ENCODE peak calls at places on chromosome 14, in five cellular contexts. C, Q, M, X and J are unnamed samples. For H3K27me3, the result is how much of the 10 kb centered on the place peaks cover.

GRCh38 chr14:73460691-73461127 is 2.4 kb upstream of the NUMB start:
- DNase-seq in C (peak), M (peak), Q (no peak), X (no peak), J (no peak)

GRCh38 chr14:75527449-75528163 is 5.3 kb downstream of the BATF start:
- DNase-seq in M (no peak), Q (no peak), X (no peak), C (no peak), J (no peak)

GRCh38 chr14:97212399-97212798 is 415.2 kb downstream of the VRK1 start:
- DNase-seq in M (no peak), X (no peak), C (no peak), Q (no peak), J (no peak)

GRCh38 chr14:68968051-68968450 is 11.1 kb downstream of the ACTN1 start:
- DNase-seq in X (no peak), Q (no peak), M (no peak), C (no peak), J (no peak)

GRCh38 chr14:39781466-39781865 is 349.2 kb upstream of the FBXO33 start:
- DNase-seq in M (no peak), C (no peak), Q (no peak), X (no peak), J (no peak)

GRCh38 chr14:31549817-31550216 is 11.4 kb upstream of the NUBPL start:
- DNase-seq in M (no peak), X (no peak), Q (no peak), C (no peak), J (no peak)

GRCh38 chr14:85319101-85319500 is 210.8 kb upstream of the FLRT2 start:
- DNase-seq in X (no peak), C (no peak), Q (no peak), M (no peak), J (no peak)

GRCh38 chr14:103362780-103363179 is 22.4 kb upstream of the MARK3 start:
- DNase-seq in Q (no peak), X (no peak), M (no peak), C (no peak), J (no peak)

GRCh38 chr14:89249296-89249565 is 167.8 kb downstream of the FOXN3 start:
- DNase-seq in X (no peak), M (no peak), C (no peak), Q (no peak), J (no peak)

GRCh38 chr14:72479471-72479931 is 414.4 kb downstream of the DPF3 start:
- DNase-seq in X (peak), C (no peak), Q (peak), M (peak), J (no peak)

GRCh38 chr14:70832536-70833305 is 23.4 kb upstream of the MAP3K9 start:
- DNase-seq in X (no peak), C (no peak), Q (no peak), M (no peak), J (no peak)

GRCh38 chr14:85619866-85620265 is 89.9 kb downstream of the FLRT2 start:
- DNase-seq in M (no peak), Q (no peak), C (no peak), X (no peak), J (no peak)

GRCh38 chr14:62179367-62180018 is 417.3 kb downstream of the SNAPC1 start:
- DNase-seq in C (peak), M (peak), Q (peak), X (no peak), J (no peak)

GRCh38 chr14:72699433-72699832 is 194.5 kb downstream of the DPF3 start:
- DNase-seq in Q (no peak), C (no peak), M (no peak), X (no peak), J (no peak)

GRCh38 chr14:99262977-99263448 is 9.0 kb downstream of the BCL11B start:
- DNase-seq in M (no peak), C (no peak), Q (no peak), X (no peak), J (no peak)

GRCh38 chr14:99265571-99265970 is 6.4 kb downstream of the BCL11B start:
- DNase-seq in C (no peak), Q (no peak), M (no peak), X (no peak), J (no peak)

GRCh38 chr14:99261916-99262787 is 9.8 kb downstream of the BCL11B start:
- DNase-seq in X (no peak), M (peak), Q (peak), C (no peak), J (no peak)

GRCh38 chr14:99263564-99264330 is 8.2 kb downstream of the BCL11B start:
- DNase-seq in Q (no peak), M (no peak), X (no peak), C (no peak), J (no peak)

GRCh38 chr14:99264691-99265090 is 7.3 kb downstream of the BCL11B start:
- DNase-seq in Q (no peak), X (no peak), C (no peak), M (no peak), J (no peak)
- H3K27me3 ChIP-seq in Q (under half), X (under half), C (half or more), M (under half), J (under half)

GRCh38 chr14:64400829-64401459 is 12.8 kb downstream of the MTHFD1 start:
- DNase-seq in M (no peak), X (peak), Q (no peak), C (no peak), J (no peak)

GRCh38 chr14:64391986-64392385 is 3.8 kb downstream of the MTHFD1 start:
- DNase-seq in X (no peak), C (no peak), Q (no peak), M (no peak), J (no peak)

GRCh38 chr14:64394423-64394822 is 6.3 kb downstream of the MTHFD1 start:
- DNase-seq in X (no peak), C (no peak), Q (no peak), M (no peak), J (no peak)

GRCh38 chr14:64391113-64391725 is 3.1 kb downstream of the MTHFD1 start:
- DNase-seq in Q (no peak), C (no peak), X (no peak), M (no peak), J (no peak)

DNA sequence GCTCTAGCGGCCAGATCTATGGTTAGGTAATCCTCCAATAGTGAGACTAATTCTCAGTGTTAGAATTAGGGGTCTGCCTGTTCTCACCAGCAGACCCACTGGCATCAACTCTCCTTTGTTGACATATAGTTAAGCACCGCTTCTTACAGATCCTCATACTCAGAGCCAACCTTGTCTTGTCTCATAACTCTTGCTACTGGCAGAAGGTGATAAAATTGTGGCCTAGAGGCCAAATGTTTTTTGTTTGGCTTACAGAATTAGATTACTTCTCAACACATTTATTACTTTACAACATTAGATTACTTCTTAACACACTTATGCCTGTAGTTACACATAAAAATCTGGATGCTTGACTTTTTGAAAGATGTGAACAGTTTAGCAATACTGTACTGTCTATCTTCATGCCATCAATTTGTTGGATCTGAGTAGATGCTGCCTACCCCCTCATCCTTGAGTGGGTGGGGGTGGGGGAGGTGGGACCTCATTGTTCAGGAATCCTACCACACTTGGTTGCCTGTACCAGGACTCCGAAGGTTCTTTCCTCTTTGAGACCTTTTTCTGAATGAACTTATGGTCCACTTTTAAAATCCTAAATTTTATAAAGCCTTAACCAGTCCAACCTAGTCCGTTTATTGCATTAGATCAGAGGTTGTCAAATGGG is 7.0 kb downstream of the MTHFD1 start:
- DNase-seq in C (no peak), Q (no peak), M (no peak), X (no peak), J (no peak)
- H3K27me3 ChIP-seq in C (under half), Q (under half), M (under half), X (under half), J (under half)

DNA sequence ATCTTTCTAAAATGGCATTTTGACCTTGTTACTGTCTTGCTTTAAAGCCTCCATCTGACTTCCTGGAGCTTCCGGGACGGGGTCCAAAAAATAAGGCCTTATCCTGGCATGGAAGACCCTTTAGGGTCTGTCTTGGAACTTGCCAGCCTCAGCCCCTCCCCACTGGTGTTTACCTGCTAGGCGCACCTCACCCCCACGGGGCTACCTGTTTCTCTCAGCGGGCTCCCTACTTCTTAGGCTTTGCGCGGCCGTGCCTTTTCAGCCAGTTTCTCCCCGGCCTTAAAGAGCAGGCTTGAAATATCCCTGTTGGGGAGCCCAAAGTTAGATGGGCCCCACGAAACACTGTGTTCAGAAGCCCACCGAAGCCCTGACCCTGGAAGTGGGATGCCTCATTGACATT is 5.1 kb downstream of the RTL1 start:
- DNase-seq in X (no peak), C (peak), M (no peak), Q (no peak), J (no peak)
- H3K27me3 ChIP-seq in X (under half), C (under half), M (under half), Q (under half), J (under half)

GRCh38 chr14:67517083-67517482 is 16.0 kb upstream of the PLEKHH1 start:
- DNase-seq in C (peak), X (peak), Q (no peak), M (no peak), J (no peak)

GRCh38 chr14:67516679-67517078 is 16.4 kb upstream of the PLEKHH1 start:
- DNase-seq in X (no peak), M (no peak), C (no peak), Q (no peak), J (no peak)

GRCh38 chr14:67514203-67514607 is 18.9 kb upstream of the PLEKHH1 start:
- DNase-seq in Q (no peak), M (no peak), X (peak), C (no peak), J (no peak)

GRCh38 chr14:67514650-67515385 is 18.3 kb upstream of the PLEKHH1 start:
- DNase-seq in C (peak), X (peak), M (peak), Q (peak), J (peak)

DNA sequence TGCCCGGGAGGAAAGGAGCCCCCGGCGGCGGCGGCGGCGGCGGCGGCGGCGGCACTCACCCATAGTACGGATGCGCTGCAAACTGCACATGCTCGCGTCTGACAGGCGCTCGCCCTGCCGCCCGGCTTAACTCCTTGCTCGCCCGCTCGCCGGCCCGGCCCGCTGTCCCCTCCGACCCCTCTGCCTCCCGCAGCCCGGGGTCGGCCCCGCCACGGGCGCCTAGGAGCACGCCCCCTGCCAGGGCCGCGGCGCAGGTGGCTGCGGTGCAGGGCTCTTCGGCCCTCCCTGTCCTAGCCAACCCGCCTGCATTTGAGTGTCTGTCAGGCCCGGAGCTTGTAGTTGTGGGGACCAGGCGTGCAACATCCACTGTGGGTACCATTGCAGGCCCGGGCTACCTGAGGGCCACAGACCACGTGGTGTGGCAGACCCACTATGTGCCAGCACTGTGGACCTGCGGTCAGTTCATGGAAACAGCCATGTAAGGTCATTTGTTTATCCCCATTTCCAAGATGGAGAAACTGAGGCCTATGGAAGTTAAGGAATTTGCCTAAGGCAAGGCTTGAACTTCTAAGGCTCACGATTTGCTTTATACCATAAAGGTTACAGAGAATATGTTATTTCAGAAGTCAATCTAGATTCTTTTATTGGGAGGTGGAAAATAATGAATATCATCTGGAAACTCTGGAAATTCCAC is 17.6 kb upstream of the PLEKHH1 start:
- DNase-seq in X (peak), C (peak), M (peak), Q (peak), J (peak)
- H3K27me3 ChIP-seq in X (under half), C (under half), M (under half), Q (half or more), J (under half)

DNA sequence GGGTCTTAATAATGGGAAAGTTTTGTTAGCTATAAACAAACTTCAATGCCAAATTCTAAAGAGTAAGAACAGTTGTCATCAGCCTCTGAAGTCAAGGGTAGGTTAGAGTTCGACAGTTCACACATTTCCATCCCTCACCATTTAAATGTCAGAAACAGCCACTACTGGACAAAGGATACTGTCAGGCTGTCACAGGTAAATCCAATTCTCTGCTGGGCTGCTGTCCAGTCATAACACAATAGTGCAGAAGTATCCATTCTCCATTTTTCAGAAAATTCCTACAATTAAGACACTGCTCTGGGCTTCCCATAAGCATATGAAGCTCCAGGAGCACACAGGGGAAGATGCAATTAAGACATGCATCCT is 221.4 kb downstream of the RPS29 start:
- DNase-seq in M (no peak), Q (no peak), C (no peak), X (no peak), J (no peak)
- H3K27me3 ChIP-seq in M (under half), Q (under half), C (under half), X (under half), J (under half)

GRCh38 chr14:36653412-36653811 is 8.2 kb upstream of the PAX9 start:
- DNase-seq in M (no peak), Q (no peak), C (no peak), X (no peak), J (no peak)
- H3K27me3 ChIP-seq in M (under half), Q (under half), C (half or more), X (under half), J (under half)

GRCh38 chr14:99266181-99267178 is 5.5 kb downstream of the BCL11B start:
- DNase-seq in C (peak), M (peak), X (peak), Q (peak), J (peak)
- H3K27me3 ChIP-seq in C (half or more), M (under half), X (under half), Q (under half), J (under half)

DNA sequence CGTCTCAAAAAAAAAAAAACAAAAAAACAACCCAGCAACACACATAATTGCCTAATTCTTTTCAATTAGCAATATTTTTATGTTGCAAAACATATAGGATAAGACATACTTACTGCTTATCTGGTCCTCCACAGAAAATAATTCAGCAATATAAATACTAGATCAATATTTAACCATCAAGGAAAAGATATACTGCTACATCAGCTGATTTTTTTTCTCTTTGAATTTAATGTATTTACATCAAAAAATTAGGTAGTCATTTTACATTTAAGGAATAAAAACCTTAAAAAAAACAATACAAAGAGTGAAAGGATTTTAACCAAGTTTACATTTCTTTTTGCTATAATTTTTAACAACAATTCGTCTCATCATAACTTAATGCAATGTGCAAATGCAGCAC is 28.1 kb downstream of the SPTSSA start:
- DNase-seq in C (no peak), M (no peak), X (no peak), Q (no peak), J (no peak)
- H3K27me3 ChIP-seq in C (under half), M (under half), X (under half), Q (under half), J (under half)

DNA sequence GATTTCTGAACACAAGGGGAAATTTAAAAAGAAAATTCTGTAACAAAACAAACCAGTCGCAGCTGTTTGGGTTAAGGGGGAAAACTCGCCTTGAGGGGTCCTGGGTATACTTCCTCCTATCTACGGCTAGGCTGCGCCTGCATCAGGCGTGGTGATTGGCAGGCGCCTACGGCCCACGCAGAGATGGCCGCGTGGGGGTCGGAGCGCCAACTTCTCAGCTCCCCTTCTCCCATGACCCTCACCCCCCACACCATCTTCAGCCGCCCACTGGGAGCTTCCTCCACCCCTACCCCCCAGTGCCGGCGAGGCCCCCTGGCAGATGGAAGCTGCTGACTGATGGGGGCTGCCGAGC is 12.2 kb downstream of the SIX1 start:
- DNase-seq in M (no peak), C (no peak), Q (no peak), X (no peak), J (no peak)
- H3K27me3 ChIP-seq in M (under half), C (half or more), Q (under half), X (under half), J (under half)